ENCODE peak calls at places on chromosomes 2 and 18, in five cellular contexts. K, J, R, T and U are unnamed samples.

GRCh38 chr2:188765522-188765921 is 208.7 kb upstream of the COL3A1 start:
- DNase-seq in K (peak), J (peak), R (peak), T (no peak), U (no peak)

GRCh38 chr2:23293063-23293462 is 91.9 kb upstream of the KLHL29 start:
- DNase-seq in K (no peak), J (no peak), R (peak), T (no peak), U (no peak)

GRCh38 chr2:109185338-109185737 is 56.3 kb downstream of the SH3RF3 start:
- DNase-seq in K (no peak), J (no peak), R (peak), T (no peak), U (no peak)

GRCh38 chr18:39058386-39059000 is 1492.9 kb upstream of the CELF4 start:
- DNase-seq in K (no peak), J (no peak), R (peak), T (no peak), U (no peak)

GRCh38 chr2:206533977-206534376 is 90.6 kb downstream of the ADAM23 start:
- DNase-seq in K (peak), J (no peak), R (no peak), T (no peak), U (peak)

GRCh38 chr2:67954125-67954748 is 108.6 kb downstream of the C1D start:
- DNase-seq in K (no peak), J (peak), R (no peak), T (no peak), U (no peak)

GRCh38 chr18:8177330-8178016 is 431.8 kb upstream of the RAB12 start:
- DNase-seq in K (no peak), J (peak), R (peak), T (no peak), U (no peak)

GRCh38 chr2:121046335-121046734 is 238.7 kb downstream of the TFCP2L1 start:
- DNase-seq in K (no peak), J (no peak), R (no peak), T (no peak), U (no peak)

GRCh38 chr2:23523651-23524260 is 138.8 kb downstream of the KLHL29 start:
- DNase-seq in K (no peak), J (peak), R (peak), T (no peak), U (no peak)

GRCh38 chr2:232376260-232376659 is 2.3 kb upstream of the ALPP start:
- DNase-seq in K (no peak), J (no peak), R (no peak), T (no peak), U (no peak)

GRCh38 chr2:107712857-107713256 is 113.8 kb upstream of the RGPD4 start:
- DNase-seq in K (peak), J (no peak), R (no peak), T (no peak), U (peak)

GRCh38 chr18:23498877-23499570 is 4.3 kb upstream of the RMC1 start:
- DNase-seq in K (peak), J (peak), R (peak), T (peak), U (peak)

GRCh38 chr2:27552941-27553340 is 29.9 kb upstream of the ZNF512 start:
- DNase-seq in K (no peak), J (no peak), R (no peak), T (no peak), U (no peak)

GRCh38 chr2:54468643-54469042 is 12.5 kb downstream of the SPTBN1 start:
- DNase-seq in K (no peak), J (no peak), R (peak), T (no peak), U (no peak)

GRCh38 chr2:43082111-43082877 is 144.1 kb downstream of the ZFP36L2 start:
- DNase-seq in K (no peak), J (no peak), R (peak), T (no peak), U (no peak)

GRCh38 chr2:240986787-240987411 is 11.5 kb upstream of the SNED1 start:
- DNase-seq in K (no peak), J (no peak), R (peak), T (no peak), U (no peak)